ENCODE peak calls at places on chromosome 16, in seven cellular contexts. R is left lung; Y is lung; J is breast epithelium; Q is CD8-positive, alpha-beta T cell; K is fibroblast of lung; M is SJSA1. F is an unnamed sample.

GRCh38 chr16:15765880-15766279 is 90.9 kb downstream of the MYH11 start:
- DNase-seq in R (no peak), Y (no peak), J (no peak), Q (no peak), K (no peak), M (peak; percentile 55), F (peak; percentile 17)

GRCh38 chr16:16908058-16908457 is 529.1 kb downstream of the NPIPA7 start:
- DNase-seq in R (no peak), Y (no peak), J (no peak), Q (no peak), K (no peak), M (no peak), F (no peak)

GRCh38 chr16:67349172-67349571 is 22.6 kb downstream of the LRRC36 start:
- DNase-seq in R (no peak), Y (no peak), J (no peak), Q (no peak), K (peak; percentile 28), M (no peak), F (peak; percentile 23)

GRCh38 chr16:54140057-54140787 is 146.4 kb downstream of the IRX3 start:
- DNase-seq in R (no peak), Y (no peak), J (no peak), Q (no peak), K (no peak), M (no peak), F (no peak)

GRCh38 chr16:26269663-26270062 is 577.9 kb downstream of the HS3ST4 start:
- DNase-seq in R (no peak), Y (no peak), J (no peak), Q (no peak), K (no peak), M (no peak), F (no peak)

GRCh38 chr16:17313085-17313611 is 157.6 kb downstream of the XYLT1 start:
- DNase-seq in R (no peak), Y (no peak), J (peak; percentile 71), Q (no peak), K (peak; percentile 64), M (no peak), F (no peak)

GRCh38 chr16:31110106-31111034 is 2.2 kb downstream of the BCKDK start:
- DNase-seq in R (no peak), Y (no peak), J (no peak), Q (no peak), K (no peak), M (no peak), F (no peak)

GRCh38 chr16:68275611-68276191 is 11.4 kb downstream of the SLC7A6 start:
- DNase-seq in R (no peak), Y (no peak), J (no peak), Q (peak; percentile 71), K (no peak), M (no peak), F (peak; percentile 65)

GRCh38 chr16:73280366-73280765 is 232.4 kb upstream of the ZFHX3 start:
- DNase-seq in R (no peak), Y (no peak), J (no peak), Q (no peak), K (no peak), M (no peak), F (peak; percentile 20)

GRCh38 chr16:9996191-9996590 is 186.0 kb downstream of the GRIN2A start:
- DNase-seq in R (no peak), Y (no peak), J (no peak), Q (no peak), K (peak; percentile 56), M (no peak), F (no peak)

GRCh38 chr16:500699-501098 is 26.8 kb upstream of the CAPN15 start:
- DNase-seq in R (peak; percentile 55), Y (no peak), J (no peak), Q (no peak), K (no peak), M (no peak), F (no peak)

GRCh38 chr16:83031524-83031923 is 404.8 kb downstream of the CDH13 start:
- DNase-seq in R (no peak), Y (no peak), J (no peak), Q (no peak), K (peak; percentile 8), M (no peak), F (no peak)

GRCh38 chr16:15586716-15587115 is 56.2 kb downstream of the MARF1 start:
- DNase-seq in R (no peak), Y (no peak), J (no peak), Q (no peak), K (no peak), M (no peak), F (no peak)

GRCh38 chr16:58197314-58198012 is 443 bp downstream of the CSNK2A2 start:
- DNase-seq in R (peak; percentile 77), Y (no peak), J (no peak), Q (no peak), K (no peak), M (no peak), F (no peak)

GRCh38 chr16:20866161-20866772 is 33.9 kb downstream of the DCUN1D3 start:
- DNase-seq in R (no peak), Y (no peak), J (no peak), Q (no peak), K (peak; percentile 91), M (peak; percentile 89), F (peak; percentile 85)

GRCh38 chr16:638034-638543 is 2.0 kb upstream of the METTL26 start:
- DNase-seq in R (no peak), Y (no peak), J (no peak), Q (no peak), K (no peak), M (no peak), F (no peak)

GRCh38 chr16:51549836-51550235 is 398.8 kb upstream of the SALL1 start:
- DNase-seq in R (no peak), Y (no peak), J (no peak), Q (no peak), K (peak; percentile 52), M (no peak), F (peak; percentile 30)

GRCh38 chr16:72112906-72113615 is 19.4 kb downstream of the DHX38 start:
- DNase-seq in R (no peak), Y (no peak), J (no peak), Q (no peak), K (no peak), M (no peak), F (peak; percentile 20)

GRCh38 chr16:77300232-77300631 is 101.0 kb downstream of the SYCE1L start:
- DNase-seq in R (no peak), Y (no peak), J (no peak), Q (no peak), K (no peak), M (no peak), F (no peak)

GRCh38 chr16:8187782-8188372 is 402.4 kb downstream of the TMEM114 start:
- DNase-seq in R (no peak), Y (no peak), J (no peak), Q (no peak), K (no peak), M (no peak), F (no peak)

GRCh38 chr16:10954903-10955302 is 10.5 kb downstream of the CLEC16A start:
- DNase-seq in R (no peak), Y (no peak), J (no peak), Q (no peak), K (no peak), M (no peak), F (no peak)

GRCh38 chr16:31471241-31471874 is 594 bp upstream of the TGFB1I1 start:
- DNase-seq in R (no peak), Y (no peak), J (no peak), Q (no peak), K (no peak), M (no peak), F (no peak)

GRCh38 chr16:23523321-23523720 is 13.0 kb upstream of the GGA2 start:
- DNase-seq in R (no peak), Y (no peak), J (no peak), Q (no peak), K (no peak), M (no peak), F (no peak)

GRCh38 chr16:68972720-68973119 is 129.4 kb downstream of the TANGO6 start:
- DNase-seq in R (no peak), Y (no peak), J (no peak), Q (no peak), K (peak; percentile 78), M (peak; percentile 70), F (no peak)

GRCh38 chr16:89355686-89356085 is 134.7 kb downstream of the ANKRD11 start:
- DNase-seq in R (no peak), Y (no peak), J (no peak), Q (no peak), K (no peak), M (no peak), F (no peak)
- H3K4me1 ChIP-seq in R (peaks cover 92% of the 10 kb centered on the region), Y (peaks cover 29% of the 10 kb centered on the region), J (peaks cover 22% of the 10 kb centered on the region), Q (peaks cover 89% of the 10 kb centered on the region), K (peaks cover 11% of the 10 kb centered on the region), M (no peaks in the 10 kb centered on the region), F (peaks cover 27% of the 10 kb centered on the region)

DNA sequence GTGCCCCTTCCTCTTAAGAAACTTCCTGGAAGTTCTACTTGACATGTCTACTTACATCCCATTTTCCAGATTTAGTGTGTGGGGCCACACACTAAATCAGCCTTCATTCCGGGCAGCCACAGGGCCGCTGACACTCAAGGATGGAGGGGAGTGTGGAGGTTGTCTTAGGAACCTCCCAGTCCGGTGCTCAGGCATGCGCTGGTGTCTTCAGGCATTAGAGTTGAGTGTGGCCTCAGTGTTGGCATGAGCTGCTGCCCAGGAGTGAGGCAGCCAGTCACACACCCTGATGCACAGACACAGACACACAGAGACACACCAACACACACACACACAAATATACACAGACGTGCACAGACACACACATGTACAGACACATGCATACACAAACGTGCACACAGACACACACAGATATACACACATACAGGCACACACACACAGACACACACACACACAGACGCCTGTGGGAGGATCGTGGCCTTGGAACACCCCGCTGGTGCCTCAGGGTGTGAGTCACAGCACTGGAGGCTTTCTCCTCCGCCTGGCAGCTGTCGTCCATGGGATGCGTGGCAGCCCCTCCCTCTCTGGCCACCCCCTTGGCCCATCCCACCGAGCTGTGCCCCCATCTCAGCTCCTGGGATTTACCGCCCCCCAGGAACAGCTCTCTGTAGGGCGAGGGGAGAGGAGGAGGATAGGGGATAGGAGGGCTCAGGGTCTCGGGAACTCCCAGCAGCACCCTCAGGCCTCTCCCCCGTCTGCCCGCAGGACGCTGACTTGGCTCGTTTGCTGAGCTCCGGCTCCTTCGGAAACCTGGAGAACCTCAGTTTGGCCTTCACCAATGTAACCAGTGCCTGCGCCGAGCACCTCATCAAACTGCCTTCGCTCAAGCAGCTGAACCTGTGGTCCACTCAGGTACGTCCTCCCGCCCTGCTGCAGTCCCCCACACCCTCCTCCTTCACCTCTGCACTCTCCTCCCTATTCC is 75.6 kb upstream of the PLCG2 start:
- DNase-seq in R (peak; percentile 59), Y (no peak), J (no peak), Q (no peak), K (peak; percentile 96), M (peak; percentile 83), F (peak; percentile 67)
- H3K27ac ChIP-seq in R (no peak overlapping the region), Y (no peak overlapping the region), J (no peak overlapping the region), Q (no peak overlapping the region), K (no peak overlapping the region), M (peak overlapping the region; percentile 1), F (no peak overlapping the region)

DNA sequence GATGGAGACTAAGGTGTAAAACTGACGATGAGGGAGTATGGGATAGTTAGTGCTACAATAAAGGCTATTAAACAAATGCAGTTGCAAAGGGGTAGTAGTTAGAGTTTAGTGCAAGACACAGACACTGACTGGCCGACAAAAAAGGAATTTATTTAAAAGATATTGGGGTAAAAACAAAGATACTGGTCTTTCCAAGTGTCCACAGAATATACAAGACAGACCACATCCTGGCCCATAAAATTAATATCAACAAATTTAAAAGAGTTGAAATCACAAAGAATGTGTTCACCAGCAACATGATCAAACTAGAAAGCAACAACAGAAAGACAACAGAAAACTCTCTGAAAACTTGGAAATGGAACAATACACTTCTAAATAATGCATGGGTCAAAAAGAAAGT is 54.7 kb downstream of the CFDP1 start:
- DNase-seq in R (no peak), Y (no peak), J (no peak), Q (no peak), K (no peak), M (no peak), F (no peak)
- H3K27me3 ChIP-seq in R (peaks cover 5% of the 10 kb centered on the region), Y (no peaks in the 10 kb centered on the region), J (no peaks in the 10 kb centered on the region), Q (no peaks in the 10 kb centered on the region), K (no peaks in the 10 kb centered on the region), M (no peaks in the 10 kb centered on the region), F (no peaks in the 10 kb centered on the region)

GRCh38 chr16:88063201-88063773 is 112.1 kb downstream of the BANP start:
- DNase-seq in R (peak; percentile 70), Y (no peak), J (no peak), Q (no peak), K (peak; percentile 84), M (no peak), F (no peak)
- H3K4me1 ChIP-seq in R (no peaks in the 10 kb centered on the region), Y (peaks cover 2% of the 10 kb centered on the region), J (no peaks in the 10 kb centered on the region), Q (no peaks in the 10 kb centered on the region), K (peaks cover 28% of the 10 kb centered on the region), M (peaks cover 32% of the 10 kb centered on the region), F (no peaks in the 10 kb centered on the region)